ENCODE peak calls at places on chromosome 1, in five cellular contexts. S is fibroblast of lung; R is activated T-helper 1 cell treated with anti-CD3 and anti-CD28 coated beads, Interleukin-12 subunit alpha, Interleukin-12 subunit beta, Interleukin-2, Interleukin-4 antibody, amounts not matched to agents 30 ng/mL and 10 ng/mL and 1 ng/mL, durations not matched to agents 14 hours and 24 hours and 36 hours; A is HCEC 1CT; X is omental fat pad. F is an unnamed sample.

GRCh38 chr1:45750298-45751038 is at the start of gene IPP:
- DNase-seq in S (peak; percentile 96), R (peak; percentile 96), A (peak; percentile 98), X (peak; percentile 69), F (peak; percentile 89)

GRCh38 chr1:28577738-28578536 is 14.1 kb upstream of the RAB42 start:
- DNase-seq in S (no peak), R (no peak), A (no peak), X (no peak), F (no peak)

GRCh38 chr1:3584915-3585314 is 26.4 kb downstream of the MEGF6 start:
- DNase-seq in S (no peak), R (no peak), A (no peak), X (no peak), F (no peak)

GRCh38 chr1:31671556-31672201 is 27.0 kb upstream of the PEF1 start:
- DNase-seq in S (no peak), R (no peak), A (no peak), X (no peak), F (no peak)

GRCh38 chr1:232578681-232579195 is 51.2 kb downstream of the SIPA1L2 start:
- DNase-seq in S (no peak), R (peak; percentile 23), A (no peak), X (no peak), F (no peak)

GRCh38 chr1:208433086-208433485 is 188.9 kb upstream of the PLXNA2 start:
- DNase-seq in S (peak; percentile 12), R (no peak), A (no peak), X (no peak), F (no peak)

GRCh38 chr1:245860681-245861552 is 646.2 kb downstream of the SMYD3 start:
- DNase-seq in S (peak; percentile 88), R (no peak), A (peak; percentile 65), X (no peak), F (no peak)

GRCh38 chr1:83632906-83633305 is 366.0 kb downstream of the TTLL7 start:
- DNase-seq in S (no peak), R (no peak), A (no peak), X (no peak), F (no peak)

GRCh38 chr1:32695098-32695904 is 7.3 kb downstream of the SYNC start:
- DNase-seq in S (peak; percentile 84), R (no peak), A (peak; percentile 73), X (peak; percentile 48), F (no peak)

GRCh38 chr1:173478099-173478555 is 992 bp downstream of the PRDX6 start:
- DNase-seq in S (peak; percentile 90), R (no peak), A (peak; percentile 65), X (peak; percentile 28), F (no peak)

GRCh38 chr1:21124846-21125245 is 51.9 kb downstream of the EIF4G3 start:
- DNase-seq in S (peak; percentile 64), R (no peak), A (peak; percentile 84), X (no peak), F (no peak)